ENCODE peak calls at places on chromosomes 11 and 22, in ten cellular contexts. One of them, this sample, is unnamed.

GRCh38 chr11:2790581-2790925 is 90.8 kb upstream of the KCNQ1OT1 start:
- DNase-seq in cardiac fibroblast: no peak
- DNase-seq in cardiac muscle cell: no peak
- DNase-seq in spleen: peak
- DNase-seq in GM12865: no peak
- DNase-seq in pancreas: peak
- DNase-seq in lung: no peak
- DNase-seq in colonic mucosa: no peak
- DNase-seq in bronchial epithelial cell: no peak
- DNase-seq in neural progenitor cell: no peak
- DNase-seq in this sample: peak

GRCh38 chr11:17479284-17480214 is 2.9 kb upstream of the ABCC8 start:
- DNase-seq in cardiac fibroblast: peak
- DNase-seq in cardiac muscle cell: peak
- DNase-seq in spleen: no peak
- DNase-seq in GM12865: no peak
- DNase-seq in pancreas: peak
- DNase-seq in lung: no peak
- DNase-seq in colonic mucosa: peak
- DNase-seq in bronchial epithelial cell: peak
- DNase-seq in neural progenitor cell: peak
- DNase-seq in this sample: no peak

GRCh38 chr11:3808846-3809623 is 675 bp downstream of the PGAP2 start:
- DNase-seq in cardiac fibroblast: peak
- DNase-seq in cardiac muscle cell: peak
- DNase-seq in spleen: no peak
- DNase-seq in GM12865: peak
- DNase-seq in pancreas: peak
- DNase-seq in lung: peak
- DNase-seq in colonic mucosa: peak
- DNase-seq in bronchial epithelial cell: peak
- DNase-seq in neural progenitor cell: peak
- DNase-seq in this sample: no peak

GRCh38 chr22:49305215-49305965 is 522.3 kb downstream of the BRD1 start:
- DNase-seq in cardiac fibroblast: no peak
- DNase-seq in cardiac muscle cell: peak
- DNase-seq in spleen: peak
- DNase-seq in GM12865: no peak
- DNase-seq in pancreas: peak
- DNase-seq in lung: peak
- DNase-seq in colonic mucosa: peak
- DNase-seq in bronchial epithelial cell: no peak
- DNase-seq in neural progenitor cell: peak
- DNase-seq in this sample: peak

GRCh38 chr22:40401532-40401931 is 31.1 kb downstream of the SGSM3 start:
- DNase-seq in cardiac fibroblast: no peak
- DNase-seq in cardiac muscle cell: no peak
- DNase-seq in spleen: peak
- DNase-seq in GM12865: no peak
- DNase-seq in pancreas: no peak
- DNase-seq in lung: no peak
- DNase-seq in colonic mucosa: no peak
- DNase-seq in bronchial epithelial cell: no peak
- DNase-seq in neural progenitor cell: no peak
- DNase-seq in this sample: no peak

GRCh38 chr11:65438257-65439151 is 15.9 kb downstream of the NEAT1 start:
- DNase-seq in cardiac fibroblast: peak
- DNase-seq in cardiac muscle cell: no peak
- DNase-seq in spleen: no peak
- DNase-seq in GM12865: no peak
- DNase-seq in pancreas: no peak
- DNase-seq in lung: no peak
- DNase-seq in colonic mucosa: no peak
- DNase-seq in bronchial epithelial cell: peak
- DNase-seq in neural progenitor cell: no peak
- DNase-seq in this sample: no peak

GRCh38 chr11:64869571-64870175 is 8.7 kb downstream of the EHD1 start:
- DNase-seq in cardiac fibroblast: no peak
- DNase-seq in cardiac muscle cell: no peak
- DNase-seq in spleen: peak
- DNase-seq in GM12865: peak
- DNase-seq in pancreas: no peak
- DNase-seq in lung: no peak
- DNase-seq in colonic mucosa: no peak
- DNase-seq in bronchial epithelial cell: no peak
- DNase-seq in neural progenitor cell: peak
- DNase-seq in this sample: no peak

GRCh38 chr11:45820211-45820857 is 15.4 kb downstream of the SLC35C1 start:
- DNase-seq in cardiac fibroblast: no peak
- DNase-seq in cardiac muscle cell: no peak
- DNase-seq in spleen: no peak
- DNase-seq in GM12865: no peak
- DNase-seq in pancreas: no peak
- DNase-seq in lung: no peak
- DNase-seq in colonic mucosa: no peak
- DNase-seq in bronchial epithelial cell: no peak
- DNase-seq in neural progenitor cell: no peak
- DNase-seq in this sample: no peak

GRCh38 chr11:65112551-65113360 is 1.1 kb downstream of the TM7SF2 start:
- DNase-seq in cardiac fibroblast: peak
- DNase-seq in cardiac muscle cell: no peak
- DNase-seq in spleen: peak
- DNase-seq in GM12865: peak
- DNase-seq in pancreas: no peak
- DNase-seq in lung: no peak
- DNase-seq in colonic mucosa: peak
- DNase-seq in bronchial epithelial cell: no peak
- DNase-seq in neural progenitor cell: peak
- DNase-seq in this sample: no peak

GRCh38 chr11:109029927-109030326 is 365.1 kb downstream of the DDX10 start:
- DNase-seq in cardiac fibroblast: no peak
- DNase-seq in cardiac muscle cell: no peak
- DNase-seq in spleen: no peak
- DNase-seq in GM12865: no peak
- DNase-seq in pancreas: no peak
- DNase-seq in lung: no peak
- DNase-seq in colonic mucosa: no peak
- DNase-seq in bronchial epithelial cell: no peak
- DNase-seq in neural progenitor cell: no peak
- DNase-seq in this sample: no peak

GRCh38 chr11:12446863-12447262 is 69.5 kb downstream of the PARVA start:
- DNase-seq in cardiac fibroblast: no peak
- DNase-seq in cardiac muscle cell: no peak
- DNase-seq in spleen: no peak
- DNase-seq in GM12865: no peak
- DNase-seq in pancreas: no peak
- DNase-seq in lung: no peak
- DNase-seq in colonic mucosa: no peak
- DNase-seq in bronchial epithelial cell: no peak
- DNase-seq in neural progenitor cell: no peak
- DNase-seq in this sample: no peak
- TF ChIP-seq CTCF in cardiac fibroblast: no peak
- TF ChIP-seq CTCF in cardiac muscle cell: no peak
- TF ChIP-seq CTCF in spleen: no peak
- TF ChIP-seq CTCF in GM12865: no peak
- TF ChIP-seq CTCF in pancreas: no peak
- TF ChIP-seq CTCF in lung: no peak
- TF ChIP-seq CTCF in colonic mucosa: no peak
- TF ChIP-seq CTCF in bronchial epithelial cell: no peak
- TF ChIP-seq CTCF in neural progenitor cell: no peak
- TF ChIP-seq CTCF in this sample: no peak

GRCh38 chr11:126438272-126438671 is 82.8 kb downstream of the ST3GAL4 start:
- DNase-seq in cardiac fibroblast: peak
- DNase-seq in cardiac muscle cell: peak
- DNase-seq in spleen: no peak
- DNase-seq in GM12865: no peak
- DNase-seq in pancreas: no peak
- DNase-seq in lung: no peak
- DNase-seq in colonic mucosa: no peak
- DNase-seq in bronchial epithelial cell: no peak
- DNase-seq in neural progenitor cell: no peak
- DNase-seq in this sample: no peak
- H3K4me3 ChIP-seq in cardiac fibroblast: no peak
- H3K4me3 ChIP-seq in cardiac muscle cell: no peak
- H3K4me3 ChIP-seq in spleen: no peak
- H3K4me3 ChIP-seq in GM12865: no peak
- H3K4me3 ChIP-seq in pancreas: no peak
- H3K4me3 ChIP-seq in lung: no peak
- H3K4me3 ChIP-seq in colonic mucosa: no peak
- H3K4me3 ChIP-seq in bronchial epithelial cell: no peak
- H3K4me3 ChIP-seq in neural progenitor cell: no peak
- H3K4me3 ChIP-seq in this sample: no peak

GRCh38 chr11:70796601-70797000 is 398.3 kb downstream of the CTTN start:
- DNase-seq in cardiac fibroblast: no peak
- DNase-seq in cardiac muscle cell: no peak
- DNase-seq in spleen: no peak
- DNase-seq in GM12865: no peak
- DNase-seq in pancreas: no peak
- DNase-seq in lung: no peak
- DNase-seq in colonic mucosa: no peak
- DNase-seq in bronchial epithelial cell: peak
- DNase-seq in neural progenitor cell: peak
- DNase-seq in this sample: no peak

GRCh38 chr11:70786021-70786665 is 387.8 kb downstream of the CTTN start:
- DNase-seq in cardiac fibroblast: no peak
- DNase-seq in cardiac muscle cell: no peak
- DNase-seq in spleen: no peak
- DNase-seq in GM12865: no peak
- DNase-seq in pancreas: no peak
- DNase-seq in lung: no peak
- DNase-seq in colonic mucosa: peak
- DNase-seq in bronchial epithelial cell: no peak
- DNase-seq in neural progenitor cell: no peak
- DNase-seq in this sample: no peak

GRCh38 chr11:70788247-70789022 is 390.1 kb downstream of the CTTN start:
- DNase-seq in cardiac fibroblast: peak
- DNase-seq in cardiac muscle cell: peak
- DNase-seq in spleen: no peak
- DNase-seq in GM12865: no peak
- DNase-seq in pancreas: no peak
- DNase-seq in lung: no peak
- DNase-seq in colonic mucosa: no peak
- DNase-seq in bronchial epithelial cell: peak
- DNase-seq in neural progenitor cell: no peak
- DNase-seq in this sample: no peak

GRCh38 chr11:70785372-70785771 is 387.0 kb downstream of the CTTN start:
- DNase-seq in cardiac fibroblast: no peak
- DNase-seq in cardiac muscle cell: no peak
- DNase-seq in spleen: no peak
- DNase-seq in GM12865: no peak
- DNase-seq in pancreas: no peak
- DNase-seq in lung: no peak
- DNase-seq in colonic mucosa: no peak
- DNase-seq in bronchial epithelial cell: no peak
- DNase-seq in neural progenitor cell: no peak
- DNase-seq in this sample: no peak

DNA sequence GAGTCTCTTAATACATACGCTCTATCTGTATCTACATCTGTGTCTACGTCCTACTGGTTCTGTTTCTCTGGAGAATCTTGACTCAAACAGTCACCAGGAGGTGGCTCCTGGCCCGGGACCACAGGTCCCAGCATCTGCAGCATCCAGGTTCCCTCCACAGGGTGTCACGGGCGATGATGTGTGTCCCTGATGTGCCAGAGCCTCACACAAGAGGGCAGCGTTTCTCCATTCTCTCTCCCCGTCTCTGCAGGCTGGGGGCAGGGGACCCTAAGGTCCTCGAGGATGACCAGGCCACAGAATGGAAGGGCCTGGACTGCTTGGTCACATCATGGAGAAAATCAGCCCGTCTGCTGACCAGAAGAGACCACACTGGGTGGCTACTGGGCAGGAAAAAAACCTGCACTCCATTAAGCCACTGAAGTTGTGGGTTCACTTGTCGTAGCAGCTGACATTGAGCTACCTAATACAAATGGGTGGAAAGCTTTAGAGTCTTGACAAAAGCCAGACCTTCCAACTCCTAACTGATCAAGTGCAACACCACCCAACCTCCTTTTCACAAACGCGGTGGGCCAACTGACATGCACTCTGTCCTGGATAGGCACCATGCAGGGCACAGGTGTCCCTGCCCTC is 392.5 kb downstream of the CTTN start:
- DNase-seq in cardiac fibroblast: no peak
- DNase-seq in cardiac muscle cell: no peak
- DNase-seq in spleen: no peak
- DNase-seq in GM12865: no peak
- DNase-seq in pancreas: no peak
- DNase-seq in lung: no peak
- DNase-seq in colonic mucosa: no peak
- DNase-seq in bronchial epithelial cell: no peak
- DNase-seq in neural progenitor cell: peak
- DNase-seq in this sample: no peak
- TF ChIP-seq CTCF in cardiac fibroblast: no peak
- TF ChIP-seq CTCF in cardiac muscle cell: peak
- TF ChIP-seq CTCF in spleen: no peak
- TF ChIP-seq CTCF in GM12865: no peak
- TF ChIP-seq CTCF in pancreas: no peak
- TF ChIP-seq CTCF in lung: no peak
- TF ChIP-seq CTCF in colonic mucosa: no peak
- TF ChIP-seq CTCF in bronchial epithelial cell: no peak
- TF ChIP-seq CTCF in neural progenitor cell: peak
- TF ChIP-seq CTCF in this sample: no peak

GRCh38 chr11:35617316-35617686 is 959 bp upstream of the FJX1 start:
- DNase-seq in cardiac fibroblast: no peak
- DNase-seq in cardiac muscle cell: no peak
- DNase-seq in spleen: no peak
- DNase-seq in GM12865: no peak
- DNase-seq in pancreas: no peak
- DNase-seq in lung: no peak
- DNase-seq in colonic mucosa: no peak
- DNase-seq in bronchial epithelial cell: no peak
- DNase-seq in neural progenitor cell: no peak
- DNase-seq in this sample: no peak
- H3K4me3 ChIP-seq in cardiac fibroblast: peak
- H3K4me3 ChIP-seq in cardiac muscle cell: no peak
- H3K4me3 ChIP-seq in spleen: peak
- H3K4me3 ChIP-seq in GM12865: no peak
- H3K4me3 ChIP-seq in pancreas: no peak
- H3K4me3 ChIP-seq in lung: no peak
- H3K4me3 ChIP-seq in colonic mucosa: no peak
- H3K4me3 ChIP-seq in bronchial epithelial cell: no peak
- H3K4me3 ChIP-seq in neural progenitor cell: peak
- H3K4me3 ChIP-seq in this sample: no peak

GRCh38 chr11:76836613-76837291 is 24.0 kb upstream of the ACER3 start:
- DNase-seq in cardiac fibroblast: no peak
- DNase-seq in cardiac muscle cell: no peak
- DNase-seq in spleen: no peak
- DNase-seq in GM12865: no peak
- DNase-seq in pancreas: no peak
- DNase-seq in lung: no peak
- DNase-seq in colonic mucosa: peak
- DNase-seq in bronchial epithelial cell: no peak
- DNase-seq in neural progenitor cell: no peak
- DNase-seq in this sample: no peak
- TF ChIP-seq CTCF in cardiac fibroblast: no peak
- TF ChIP-seq CTCF in cardiac muscle cell: peak
- TF ChIP-seq CTCF in spleen: no peak
- TF ChIP-seq CTCF in GM12865: no peak
- TF ChIP-seq CTCF in pancreas: no peak
- TF ChIP-seq CTCF in lung: no peak
- TF ChIP-seq CTCF in colonic mucosa: no peak
- TF ChIP-seq CTCF in bronchial epithelial cell: no peak
- TF ChIP-seq CTCF in neural progenitor cell: no peak
- TF ChIP-seq CTCF in this sample: no peak

GRCh38 chr11:126135182-126136176 is 72.8 kb upstream of the CDON start:
- DNase-seq in cardiac fibroblast: no peak
- DNase-seq in cardiac muscle cell: peak
- DNase-seq in spleen: peak
- DNase-seq in GM12865: no peak
- DNase-seq in pancreas: no peak
- DNase-seq in lung: no peak
- DNase-seq in colonic mucosa: no peak
- DNase-seq in bronchial epithelial cell: no peak
- DNase-seq in neural progenitor cell: no peak
- DNase-seq in this sample: no peak
- H3K4me3 ChIP-seq in cardiac fibroblast: no peak
- H3K4me3 ChIP-seq in cardiac muscle cell: no peak
- H3K4me3 ChIP-seq in spleen: no peak
- H3K4me3 ChIP-seq in GM12865: no peak
- H3K4me3 ChIP-seq in pancreas: no peak
- H3K4me3 ChIP-seq in lung: no peak
- H3K4me3 ChIP-seq in colonic mucosa: no peak
- H3K4me3 ChIP-seq in bronchial epithelial cell: no peak
- H3K4me3 ChIP-seq in neural progenitor cell: no peak
- H3K4me3 ChIP-seq in this sample: no peak